ENCODE peak calls at places on chromosomes 1 and 21, in four cellular contexts. A, Y, R and S are unnamed samples.

GRCh38 chr1:17745564-17745955 is 9.6 kb upstream of the ACTL8 start:
- DNase-seq in A (no peak), Y (no peak), R (no peak), S (no peak)

GRCh38 chr1:53390261-53390660 is 62.4 kb upstream of the LRP8 start:
- DNase-seq in A (no peak), Y (no peak), R (peak; percentile 34), S (no peak)

GRCh38 chr1:171655215-171656116 is 3.0 kb upstream of the MYOC start:
- DNase-seq in A (peak; percentile 94), Y (peak; percentile 60), R (no peak), S (peak; percentile 74)

GRCh38 chr1:178632619-178633018 is 92.4 kb upstream of the RALGPS2 start:
- DNase-seq in A (no peak), Y (no peak), R (no peak), S (no peak)

GRCh38 chr21:18142639-18143038 is 102.0 kb upstream of the CHODL start:
- DNase-seq in A (no peak), Y (no peak), R (no peak), S (no peak)

GRCh38 chr1:39922139-39922757 is 20.5 kb upstream of the MYCL start:
- DNase-seq in A (peak; percentile 13), Y (no peak), R (no peak), S (no peak)

GRCh38 chr1:47507921-47508894 is 70.4 kb downstream of the FOXD2 start:
- DNase-seq in A (peak; percentile 9), Y (no peak), R (no peak), S (peak; percentile 61)

GRCh38 chr21:34034369-34035014 is 38.9 kb upstream of the MRPS6 start:
- DNase-seq in A (no peak), Y (no peak), R (no peak), S (no peak)

GRCh38 chr1:22380024-22380785 is 71.4 kb upstream of the ZBTB40 start:
- DNase-seq in A (no peak), Y (no peak), R (no peak), S (no peak)

GRCh38 chr21:40270134-40270533 is 402.9 kb downstream of the PCP4 start:
- DNase-seq in A (no peak), Y (no peak), R (no peak), S (no peak)

GRCh38 chr1:33502726-33503125 is 30.3 kb downstream of the ZSCAN20 start:
- DNase-seq in A (peak; percentile 20), Y (no peak), R (no peak), S (no peak)

GRCh38 chr1:186617860-186618780 is 62.1 kb downstream of the PTGS2 start:
- DNase-seq in A (peak; percentile 81), Y (peak; percentile 18), R (peak; percentile 53), S (no peak)

GRCh38 chr1:209686319-209686718 is 11.1 kb downstream of the G0S2 start:
- DNase-seq in A (no peak), Y (no peak), R (no peak), S (no peak)

GRCh38 chr1:99003911-99004269 is 771 bp downstream of the PLPPR5 start:
- DNase-seq in A (no peak), Y (no peak), R (no peak), S (no peak)

GRCh38 chr21:44845418-44846200 is 27.7 kb upstream of the SUMO3 start:
- DNase-seq in A (peak; percentile 85), Y (peak; percentile 35), R (peak; percentile 50), S (no peak)

GRCh38 chr1:1507305-1507704 is 4.7 kb upstream of the ATAD3A start:
- DNase-seq in A (no peak), Y (no peak), R (no peak), S (no peak)
- TF ChIP-seq CTCF in A (no peak), Y (no peak), R (no peak), S (no peak)

DNA sequence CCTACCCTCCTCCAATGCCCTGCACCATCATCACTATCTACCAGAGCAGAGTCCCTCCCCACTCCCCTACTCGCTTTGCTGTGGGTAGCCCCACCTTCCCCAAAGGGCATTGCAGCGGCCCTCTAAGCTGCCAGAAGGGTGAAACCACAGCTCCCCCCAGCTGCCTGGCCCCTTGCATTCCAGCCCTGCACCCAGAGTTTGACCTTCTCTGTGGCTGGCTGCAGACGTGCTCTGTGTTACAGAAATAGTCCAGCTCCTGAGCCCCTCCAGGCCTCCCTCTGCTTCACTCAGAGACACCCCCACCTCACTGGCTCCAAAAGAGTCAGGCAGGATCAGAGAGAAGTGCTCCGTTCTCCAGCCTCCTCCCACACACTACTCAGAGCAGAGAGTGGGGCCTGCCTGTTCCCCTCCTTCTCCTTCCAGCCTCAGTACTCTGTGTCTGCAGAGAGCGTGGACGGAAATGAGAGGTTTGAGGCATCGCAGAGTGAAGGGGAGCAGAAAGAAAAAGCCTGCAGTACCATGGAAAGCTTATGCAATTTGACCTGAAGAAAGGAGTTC is 63.2 kb downstream of the PLEKHA6 start:
- DNase-seq in A (peak; percentile 87), Y (no peak), R (no peak), S (no peak)
- TF ChIP-seq CTCF in A (no peak), Y (no peak), R (no peak), S (no peak)

GRCh38 chr1:235583511-235584001 is 66.0 kb downstream of the GNG4 start:
- DNase-seq in A (peak; percentile 29), Y (no peak), R (no peak), S (no peak)
- TF ChIP-seq CTCF in A (no peak), Y (no peak), R (no peak), S (no peak)

GRCh38 chr1:14607295-14607694 is 8.8 kb downstream of the KAZN start:
- DNase-seq in A (no peak), Y (no peak), R (no peak), S (no peak)

GRCh38 chr1:14606632-14607031 is 8.1 kb downstream of the KAZN start:
- DNase-seq in A (no peak), Y (no peak), R (no peak), S (no peak)

GRCh38 chr1:14605945-14606344 is 7.5 kb downstream of the KAZN start:
- DNase-seq in A (no peak), Y (no peak), R (no peak), S (no peak)

GRCh38 chr1:14611792-14612191 is 13.3 kb downstream of the KAZN start:
- DNase-seq in A (no peak), Y (no peak), R (no peak), S (no peak)

DNA sequence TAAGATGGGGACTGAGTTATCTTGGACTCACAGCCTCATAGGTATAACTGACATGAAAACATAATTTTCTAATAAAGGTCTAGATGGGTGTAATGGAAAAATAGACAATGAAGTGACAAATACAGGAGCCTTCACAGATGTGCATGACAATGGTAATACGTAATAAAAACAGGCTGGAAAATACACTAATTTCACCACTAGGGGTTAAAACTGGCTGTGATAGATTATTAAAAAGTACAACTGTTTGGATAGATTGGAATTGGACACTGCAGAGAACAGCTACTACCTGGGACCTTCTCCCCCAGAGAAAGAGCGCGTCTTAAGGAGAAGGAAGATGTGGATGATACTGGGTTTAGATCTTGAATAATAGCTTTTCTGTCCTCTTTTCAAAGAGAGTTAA is 9.8 kb downstream of the KAZN start:
- DNase-seq in A (no peak), Y (no peak), R (no peak), S (no peak)
- TF ChIP-seq CTCF in A (no peak), Y (no peak), R (no peak), S (peak; percentile 68)

DNA sequence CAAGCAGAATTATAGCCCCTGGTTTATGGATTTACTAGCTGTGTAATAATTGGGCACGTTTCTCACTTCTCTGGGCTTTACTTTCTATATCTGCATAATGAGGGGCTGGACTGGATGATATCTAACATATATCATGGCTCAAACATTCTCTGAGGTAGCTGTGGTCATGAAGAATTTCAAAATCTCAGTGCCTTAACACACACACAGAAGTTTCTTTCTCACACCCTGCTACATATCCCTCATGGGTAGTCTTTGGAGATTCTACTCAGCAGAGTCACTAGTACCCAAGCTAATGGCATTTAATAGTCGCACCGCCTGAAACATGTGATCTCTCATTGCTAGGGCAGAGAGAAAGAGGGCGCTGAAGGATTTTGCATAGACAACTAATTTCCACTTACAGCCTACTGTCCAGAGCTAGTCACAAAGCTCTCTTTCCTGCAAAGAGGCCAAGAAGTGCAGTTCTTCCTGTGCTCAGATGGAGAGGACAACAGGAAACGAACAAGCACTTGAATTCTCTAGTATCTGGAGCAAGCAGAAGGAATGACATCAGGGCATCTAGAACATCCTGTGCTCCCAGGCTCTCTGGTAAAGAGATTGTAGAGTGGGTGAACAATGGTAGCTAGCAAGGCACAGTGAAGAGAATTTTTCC is 183.5 kb upstream of the PTBP2 start:
- DNase-seq in A (peak; percentile 92), Y (no peak), R (no peak), S (no peak)
- TF ChIP-seq CTCF in A (peak; percentile 38), Y (no peak), R (no peak), S (no peak)

GRCh38 chr1:206469933-206470691 is at the start of gene IKBKE:
- DNase-seq in A (peak; percentile 69), Y (peak; percentile 32), R (peak; percentile 45), S (peak; percentile 51)
- TF ChIP-seq CTCF in A (peak; percentile 44), Y (no peak), R (peak; percentile 34), S (no peak)

GRCh38 chr21:35616090-35616489 is 444.2 kb downstream of the SETD4 start:
- DNase-seq in A (peak; percentile 78), Y (no peak), R (no peak), S (no peak)
- TF ChIP-seq CTCF in A (peak; percentile 50), Y (peak; percentile 24), R (peak; percentile 19), S (no peak)

GRCh38 chr1:211734791-211735190 is 59.4 kb upstream of the NEK2 start:
- DNase-seq in A (no peak), Y (no peak), R (no peak), S (no peak)

GRCh38 chr1:211730347-211730746 is 54.9 kb upstream of the NEK2 start:
- DNase-seq in A (no peak), Y (no peak), R (no peak), S (no peak)

GRCh38 chr1:211734359-211734758 is 58.9 kb upstream of the NEK2 start:
- DNase-seq in A (no peak), Y (no peak), R (no peak), S (no peak)

GRCh38 chr1:211731456-211732275 is 56.2 kb upstream of the NEK2 start:
- DNase-seq in A (no peak), Y (no peak), R (no peak), S (no peak)

DNA sequence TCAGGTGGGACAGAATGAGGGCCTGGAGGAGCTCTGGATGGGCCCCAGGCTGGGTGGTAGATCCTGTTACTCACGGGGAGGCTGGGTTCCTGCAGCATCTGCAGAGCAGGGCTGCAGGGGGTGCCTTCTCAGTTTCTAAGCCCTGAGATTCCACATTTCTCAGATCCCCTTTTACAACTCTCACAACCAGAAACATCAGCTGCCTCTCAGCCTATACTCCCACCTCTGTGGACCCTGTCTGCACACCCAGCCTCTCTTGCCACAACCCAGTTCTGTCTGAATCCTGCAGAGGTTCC is 56.8 kb upstream of the NEK2 start:
- DNase-seq in A (no peak), Y (no peak), R (no peak), S (no peak)
- TF ChIP-seq CTCF in A (no peak), Y (no peak), R (no peak), S (no peak)